ENCODE peak calls at places on chromosome 1, in five cellular contexts. H is HepG2, R is testis, B is upper lobe of left lung, L is stomach. Y is an unnamed sample.

GRCh38 chr1:153958111-153958960 is at the start of gene CRTC2:
- DNase-seq in H (peak; percentile 96), R (peak; percentile 100), B (peak; percentile 96), L (peak; percentile 99), Y (peak; percentile 93)

GRCh38 chr1:37558411-37558810 is 1.7 kb downstream of the DNALI1 start:
- DNase-seq in H (no peak), R (no peak), B (no peak), L (no peak), Y (no peak)

GRCh38 chr1:91601554-91602322 is 101.1 kb downstream of the CDC7 start:
- DNase-seq in H (no peak), R (no peak), B (peak; percentile 7), L (no peak), Y (peak; percentile 11)

GRCh38 chr1:48744032-48744431 is 32.7 kb downstream of the BEND5 start:
- DNase-seq in H (no peak), R (no peak), B (no peak), L (no peak), Y (no peak)

GRCh38 chr1:83942914-83943313 is 56.0 kb downstream of the TTLL7 start:
- DNase-seq in H (no peak), R (no peak), B (no peak), L (no peak), Y (no peak)

GRCh38 chr1:82722608-82723007 is 921.9 kb downstream of the ADGRL2 start:
- DNase-seq in H (no peak), R (no peak), B (no peak), L (no peak), Y (no peak)

GRCh38 chr1:245962453-245962852 is 544.6 kb downstream of the SMYD3 start:
- DNase-seq in H (no peak), R (no peak), B (no peak), L (no peak), Y (no peak)

GRCh38 chr1:64584479-64584878 is 114.5 kb downstream of the CACHD1 start:
- DNase-seq in H (no peak), R (no peak), B (no peak), L (no peak), Y (no peak)

GRCh38 chr1:220487297-220487820 is 40.6 kb upstream of the MARK1 start:
- DNase-seq in H (no peak), R (no peak), B (no peak), L (no peak), Y (no peak)

DNA sequence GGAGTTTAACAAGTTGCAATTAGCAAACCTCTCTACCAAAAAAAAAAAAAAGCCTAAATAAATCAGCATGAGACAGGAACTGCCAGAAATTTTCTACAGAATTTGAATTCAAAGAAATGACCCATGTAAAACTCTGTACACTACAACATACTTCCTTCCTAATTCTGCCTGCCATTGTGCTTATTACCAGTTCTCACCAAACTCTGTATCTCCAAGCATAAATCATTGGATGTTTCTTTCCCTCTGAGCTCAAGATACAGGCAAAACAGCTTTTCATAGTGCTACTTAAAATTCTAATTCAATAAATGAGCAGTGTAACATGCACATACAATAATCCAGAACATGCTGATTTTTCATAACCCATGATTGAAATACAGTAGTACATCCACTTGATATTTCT is 87.0 kb downstream of the EIF4G3 start:
- DNase-seq in H (no peak), R (no peak), B (no peak), L (no peak), Y (no peak)
- TF ChIP-seq POLR2A in H (no peak), R (no peak), B (no peak), L (no peak), Y (no peak)

GRCh38 chr1:151401125-151401788 is 1.9 kb downstream of the PSMB4 start:
- DNase-seq in H (peak; percentile 45), R (no peak), B (no peak), L (no peak), Y (no peak)
- TF ChIP-seq POLR2A in H (no peak), R (no peak), B (no peak), L (no peak), Y (no peak)

DNA sequence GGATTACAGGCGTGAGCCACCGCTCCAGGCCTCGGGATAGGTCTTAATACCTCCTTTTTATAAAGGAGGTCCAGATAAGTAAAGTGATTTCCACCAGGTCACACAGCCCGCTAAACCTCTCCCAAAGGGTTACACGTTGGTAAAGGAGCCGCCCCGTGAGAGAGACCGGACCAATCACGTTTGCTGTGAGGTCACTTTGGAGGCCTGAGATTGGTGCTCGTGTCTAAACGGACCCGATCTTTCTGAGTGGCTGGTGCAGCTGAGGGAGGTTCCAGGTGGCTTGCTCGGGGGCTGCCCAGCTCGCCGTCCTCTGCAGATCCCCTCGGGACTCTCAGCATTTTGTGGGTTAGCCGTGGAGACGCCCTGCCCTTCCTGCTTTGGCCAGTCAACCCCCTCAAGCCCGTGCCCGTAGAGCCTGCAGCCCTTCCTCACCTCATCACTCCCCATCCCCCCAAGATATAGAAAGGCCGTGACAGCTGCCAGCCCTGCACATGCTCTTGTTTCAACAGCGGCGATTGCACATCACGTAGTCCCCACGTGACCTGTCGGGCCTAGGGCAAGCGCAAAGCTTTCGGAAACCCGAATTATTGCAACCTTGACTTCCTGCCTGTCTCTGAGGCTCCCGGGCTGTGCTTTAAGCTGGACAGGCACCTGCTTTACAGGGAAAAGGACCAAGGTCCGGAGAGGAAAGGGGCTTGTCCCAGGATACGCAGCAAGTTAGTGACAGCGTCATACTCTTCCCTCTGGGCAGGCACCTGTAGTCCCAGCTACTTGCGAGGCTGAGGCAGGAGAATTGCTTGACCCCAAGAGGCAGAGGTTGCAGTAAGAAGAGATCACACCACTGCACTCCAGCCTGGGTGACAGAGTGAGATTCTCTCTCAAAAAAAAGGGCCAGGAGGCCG is 5.0 kb upstream of the COA7 start:
- DNase-seq in H (peak; percentile 94), R (peak; percentile 95), B (peak; percentile 89), L (peak; percentile 90), Y (peak; percentile 63)
- TF ChIP-seq POLR2A in H (peak; percentile 58), R (no peak), B (peak; percentile 67), L (no peak), Y (peak; percentile 36)

GRCh38 chr1:55214903-55215193 is 316 bp downstream of the USP24 start:
- DNase-seq in H (no peak), R (peak; percentile 52), B (no peak), L (peak; percentile 27), Y (peak; percentile 50)

GRCh38 chr1:55213885-55214213 is 1.3 kb downstream of the USP24 start:
- DNase-seq in H (no peak), R (no peak), B (no peak), L (no peak), Y (no peak)

GRCh38 chr1:55214214-55214902 is 806 bp downstream of the USP24 start:
- DNase-seq in H (peak; percentile 31), R (peak; percentile 57), B (no peak), L (peak; percentile 39), Y (no peak)

GRCh38 chr1:55216078-55216477 is 914 bp upstream of the USP24 start:
- DNase-seq in H (no peak), R (no peak), B (no peak), L (no peak), Y (no peak)

GRCh38 chr1:55215194-55216021 is at the start of gene USP24:
- DNase-seq in H (peak; percentile 63), R (peak; percentile 78), B (peak; percentile 96), L (peak; percentile 91), Y (peak; percentile 74)
- TF ChIP-seq POLR2A in H (peak; percentile 67), R (no peak), B (peak; percentile 96), L (no peak), Y (peak; percentile 90)

GRCh38 chr1:217630711-217631591 is at the start of the genes GPATCH2 and SPATA17:
- DNase-seq in H (peak; percentile 86), R (peak; percentile 91), B (peak; percentile 89), L (peak; percentile 78), Y (peak; percentile 61)
- TF ChIP-seq POLR2A in H (peak; percentile 82), R (no peak), B (peak; percentile 54), L (no peak), Y (peak; percentile 71)

GRCh38 chr1:226548281-226549093 is at the start of gene STUM:
- DNase-seq in H (no peak), R (peak; percentile 26), B (peak; percentile 88), L (peak; percentile 42), Y (no peak)
- TF ChIP-seq POLR2A in H (no peak), R (no peak), B (no peak), L (no peak), Y (no peak)

GRCh38 chr1:181482521-181483083 is 715 bp upstream of the CACNA1E start:
- DNase-seq in H (no peak), R (peak; percentile 73), B (peak; percentile 91), L (peak; percentile 41), Y (no peak)
- TF ChIP-seq POLR2A in H (no peak), R (no peak), B (no peak), L (no peak), Y (no peak)